ENCODE peak calls at places on chromosomes 4 and X, in nine cellular contexts. M, O, S, Y, V, Z, T, W and C are unnamed samples.

GRCh38 chr4:137545461-137545861 is 13.2 kb upstream of the PCDH18 start:
- DNase-seq in M (no peak), O (no peak), S (peak), Y (no peak), V (no peak), Z (no peak), T (no peak), W (no peak), C (peak)

GRCh38 chr4:169791527-169792156 is 33.9 kb upstream of the HPF1 start:
- DNase-seq in M (peak), O (peak), S (peak), Y (peak), V (no peak), Z (peak), T (peak), W (no peak), C (peak)

GRCh38 chr4:86878640-86879039 is 13.6 kb downstream of the C4orf36 start:
- DNase-seq in M (no peak), O (no peak), S (no peak), Y (no peak), V (no peak), Z (no peak), T (no peak), W (no peak), C (no peak)

GRCh38 chrX:18101087-18101486 is 119.6 kb downstream of the BEND2 start:
- DNase-seq in M (no peak), O (no peak), S (no peak), Y (no peak), V (no peak), Z (no peak), T (no peak), W (no peak), C (no peak)

GRCh38 chr4:40722576-40723161 is 27.1 kb upstream of the NSUN7 start:
- DNase-seq in M (no peak), O (no peak), S (peak), Y (peak), V (no peak), Z (no peak), T (no peak), W (no peak), C (no peak)

GRCh38 chrX:129732857-129733256 is 5.9 kb upstream of the XPNPEP2 start:
- DNase-seq in M (no peak), O (no peak), S (no peak), Y (no peak), V (no peak), Z (no peak), T (no peak), W (no peak), C (no peak)

GRCh38 chr4:5705672-5706310 is 2.6 kb downstream of the EVC2 start:
- DNase-seq in M (no peak), O (no peak), S (no peak), Y (no peak), V (no peak), Z (no peak), T (no peak), W (no peak), C (peak)

GRCh38 chr4:45438047-45438446 is 685.8 kb downstream of the GABRG1 start:
- DNase-seq in M (no peak), O (no peak), S (no peak), Y (no peak), V (no peak), Z (no peak), T (peak), W (no peak), C (no peak)

GRCh38 chr4:76035146-76035545 is 724 bp downstream of the CXCL11 start:
- DNase-seq in M (no peak), O (no peak), S (no peak), Y (no peak), V (no peak), Z (no peak), T (no peak), W (no peak), C (no peak)

GRCh38 chrX:154327026-154327820 is 31.6 kb downstream of the TKTL1 start:
- DNase-seq in M (no peak), O (peak), S (no peak), Y (peak), V (no peak), Z (no peak), T (no peak), W (no peak), C (peak)

GRCh38 chr4:150250998-150251651 is 172.9 kb downstream of the DCLK2 start:
- DNase-seq in M (no peak), O (no peak), S (no peak), Y (no peak), V (no peak), Z (no peak), T (no peak), W (no peak), C (no peak)

GRCh38 chrX:24610540-24610939 is 36.6 kb downstream of the PCYT1B start:
- DNase-seq in M (no peak), O (no peak), S (no peak), Y (no peak), V (no peak), Z (no peak), T (no peak), W (no peak), C (no peak)

GRCh38 chrX:13923845-13924244 is 105.8 kb downstream of the GEMIN8 start:
- DNase-seq in M (no peak), O (no peak), S (peak), Y (no peak), V (no peak), Z (peak), T (no peak), W (no peak), C (no peak)

GRCh38 chr4:154719087-154719486 is 24.7 kb upstream of the LRAT start:
- DNase-seq in M (peak), O (no peak), S (no peak), Y (no peak), V (no peak), Z (no peak), T (no peak), W (no peak), C (peak)

GRCh38 chr4:7805533-7806079 is 134.1 kb downstream of the AFAP1 start:
- DNase-seq in M (no peak), O (peak), S (peak), Y (no peak), V (peak), Z (peak), T (no peak), W (no peak), C (peak)

GRCh38 chr4:73006286-73006990 is 63.1 kb downstream of the COX18 start:
- DNase-seq in M (no peak), O (no peak), S (no peak), Y (no peak), V (no peak), Z (no peak), T (no peak), W (no peak), C (no peak)

GRCh38 chr4:22463179-22463578 is 52.7 kb downstream of the ADGRA3 start:
- DNase-seq in M (no peak), O (no peak), S (peak), Y (peak), V (no peak), Z (no peak), T (no peak), W (no peak), C (no peak)

GRCh38 chr4:128379860-128380259 is 92.2 kb upstream of the PGRMC2 start:
- DNase-seq in M (no peak), O (peak), S (peak), Y (no peak), V (peak), Z (peak), T (peak), W (no peak), C (peak)

GRCh38 chr4:9703391-9703790 is 78.0 kb upstream of the DRD5 start:
- DNase-seq in M (no peak), O (peak), S (peak), Y (peak), V (peak), Z (peak), T (peak), W (peak), C (no peak)